ENCODE peak calls at places on chromosome 13, in six cellular contexts. R is ureter, J is fibroblast of pulmonary artery, I is aorta, D is D721Med, W is RWPE1. S is an unnamed sample.
A peak's percentile ranks its signal among the peaks of the same experiment; 100 is the strongest.

GRCh38 chr13:58191754-58192153 is 560.2 kb downstream of the PCDH17 start:
- DNase-seq in W (no peak), I (no peak), J (no peak), R (no peak), D (no peak), S (no peak)

GRCh38 chr13:48838193-48839000 is 137.3 kb upstream of the FNDC3A start:
- DNase-seq in J (peak; percentile 69), I (no peak), W (no peak), D (no peak), R (no peak), S (peak; percentile 97)

GRCh38 chr13:75830842-75831241 is 194.7 kb downstream of the LMO7 start:
- DNase-seq in W (no peak), I (no peak), D (no peak), R (no peak), J (peak; percentile 20), S (peak; percentile 23)

GRCh38 chr13:107962209-107962608 is 253.1 kb downstream of the LIG4 start:
- DNase-seq in R (no peak), J (no peak), I (no peak), W (no peak), D (no peak), S (no peak)

GRCh38 chr13:112057736-112058518 is 9.0 kb upstream of the SOX1 start:
- DNase-seq in R (no peak), J (no peak), D (no peak), I (no peak), W (no peak), S (no peak)

GRCh38 chr13:102944821-102945220 is 99.0 kb downstream of the ERCC5 start:
- DNase-seq in D (no peak), I (no peak), R (no peak), W (no peak), J (no peak), S (no peak)

GRCh38 chr13:59745395-59745788 is 418.3 kb downstream of the DIAPH3 start:
- DNase-seq in J (peak; percentile 59), R (no peak), I (no peak), D (no peak), W (no peak), S (no peak)

GRCh38 chr13:50731400-50731799 is 112.1 kb downstream of the DLEU7 start:
- DNase-seq in W (peak; percentile 88), R (peak; percentile 55), J (peak; percentile 90), D (no peak), I (no peak), S (peak; percentile 30)

GRCh38 chr13:78576266-78576665 is 27.1 kb downstream of the POU4F1 start:
- DNase-seq in W (no peak), R (no peak), I (no peak), D (no peak), J (no peak), S (no peak)

GRCh38 chr13:84192125-84192524 is 309.9 kb upstream of the SLITRK1 start:
- DNase-seq in W (peak; percentile 54), R (no peak), I (no peak), J (peak; percentile 88), D (no peak), S (no peak)

S was measured in fibroblast of villous mesenchyme.